ENCODE peak calls at places on chromosomes 2 and 18, in ten cellular contexts. X, G, I, T, S, K, U, O, C and A are unnamed samples.

GRCh38 chr2:197909377-197909776 is 105.0 kb downstream of the PLCL1 start:
- DNase-seq in X (peak), G (peak), I (no peak), T (no peak), S (no peak), K (no peak), U (no peak), O (no peak), C (no peak), A (no peak)

GRCh38 chr18:7691206-7691605 is 124.1 kb downstream of the PTPRM start:
- DNase-seq in X (no peak), G (no peak), I (no peak), T (no peak), S (no peak), K (no peak), U (no peak), O (no peak), C (no peak), A (no peak)

GRCh38 chr2:36781907-36782635 is 85.6 kb downstream of the VIT start:
- DNase-seq in X (no peak), G (no peak), I (no peak), T (no peak), S (no peak), K (no peak), U (peak), O (no peak), C (no peak), A (no peak)

GRCh38 chr2:144137705-144138428 is 382.1 kb downstream of the ZEB2 start:
- DNase-seq in X (peak), G (no peak), I (no peak), T (no peak), S (no peak), K (no peak), U (no peak), O (no peak), C (no peak), A (no peak)

GRCh38 chr2:85889648-85890281 is 975 bp upstream of the ST3GAL5 start:
- DNase-seq in X (no peak), G (no peak), I (no peak), T (no peak), S (no peak), K (peak), U (no peak), O (no peak), C (no peak), A (no peak)

GRCh38 chr2:178514664-178515063 is 34.4 kb downstream of the PLEKHA3 start:
- DNase-seq in X (peak), G (no peak), I (peak), T (no peak), S (no peak), K (no peak), U (no peak), O (no peak), C (no peak), A (no peak)

GRCh38 chr2:11123856-11124759 is 31.2 kb upstream of the SLC66A3 start:
- DNase-seq in X (peak), G (peak), I (peak), T (no peak), S (peak), K (peak), U (peak), O (no peak), C (peak), A (no peak)

GRCh38 chr2:218001629-218002028 is 1.2 kb downstream of the TNS1 start:
- DNase-seq in X (peak), G (no peak), I (no peak), T (no peak), S (no peak), K (no peak), U (no peak), O (no peak), C (no peak), A (no peak)